ENCODE peak calls at places on chromosomes 16 and 17, in five cellular contexts. W is NCI-H1930, U is T47D, Q is astrocyte of the cerebellum, K is HTR-8/SVneo. C is an unnamed sample.

GRCh38 chr16:15996432-15997109 is 47.2 kb downstream of the ABCC1 start:
- DNase-seq in U (no peak), Q (peak), K (peak), W (no peak), C (no peak)

GRCh38 chr17:2122641-2123302 is 67.9 kb downstream of the HIC1 start:
- DNase-seq in U (no peak), K (no peak), W (no peak), Q (peak), C (peak)

GRCh38 chr17:41907633-41908539 is 10.9 kb downstream of the ACLY start:
- DNase-seq in K (no peak), W (no peak), U (no peak), Q (no peak), C (no peak)

GRCh38 chr16:3487521-3488410 is 7.5 kb downstream of the C16orf90 start:
- DNase-seq in U (peak), Q (no peak), W (no peak), K (no peak), C (no peak)

GRCh38 chr17:35448214-35448898 is at the start of gene SLFN13:
- DNase-seq in K (peak), W (peak), U (peak), Q (peak), C (no peak)

GRCh38 chr17:28216528-28216927 is 102.5 kb upstream of the TMEM97 start:
- DNase-seq in U (no peak), W (no peak), Q (no peak), K (no peak), C (no peak)

GRCh38 chr16:89315791-89316581 is 98.5 kb downstream of the ZNF778 start:
- DNase-seq in W (no peak), K (peak), U (no peak), Q (peak), C (peak)

GRCh38 chr17:34926661-34927060 is 34.6 kb downstream of the CCT6B start:
- DNase-seq in W (no peak), K (no peak), U (no peak), Q (no peak), C (no peak)

GRCh38 chr17:1535737-1536136 is 19.3 kb upstream of the INPP5K start:
- DNase-seq in Q (no peak), U (no peak), K (no peak), W (no peak), C (no peak)

GRCh38 chr16:54282202-54282922 is 4.2 kb downstream of the IRX3 start:
- DNase-seq in Q (peak), W (no peak), K (peak), U (peak), C (no peak)

GRCh38 chr17:50710025-50710424 is 2.3 kb upstream of the ANKRD40 start:
- DNase-seq in W (no peak), K (no peak), U (no peak), Q (no peak), C (no peak)

GRCh38 chr17:16512011-16512410 is 20.0 kb upstream of the LRRC75A start:
- DNase-seq in Q (no peak), K (no peak), W (no peak), U (no peak), C (no peak)

GRCh38 chr17:5422505-5422904 is 2.5 kb downstream of the RPAIN start:
- DNase-seq in W (no peak), K (peak), U (no peak), Q (no peak), C (no peak)

GRCh38 chr17:79913451-79913850 is 74.2 kb upstream of the CBX4 start:
- DNase-seq in U (no peak), W (no peak), K (no peak), Q (no peak), C (no peak)

GRCh38 chr17:38556234-38556633 is 49.5 kb downstream of the SRCIN1 start:
- DNase-seq in Q (no peak), U (no peak), W (no peak), K (no peak), C (peak)

GRCh38 chr17:73625975-73626706 is 18.1 kb downstream of the SDK2 start:
- DNase-seq in K (no peak), U (peak), Q (no peak), W (no peak), C (peak)

GRCh38 chr16:57802635-57803412 is 533 bp upstream of the KIFC3 start:
- DNase-seq in U (no peak), K (no peak), W (no peak), Q (no peak), C (no peak)

GRCh38 chr16:49116873-49117272 is 164.8 kb downstream of the CBLN1 start:
- DNase-seq in U (no peak), W (no peak), K (no peak), Q (no peak), C (peak)

GRCh38 chr17:28948873-28949184 is 2.5 kb downstream of the PHF12 start:
- DNase-seq in K (no peak), W (no peak), U (no peak), Q (no peak), C (no peak)

GRCh38 chr16:23699100-23699499 is 13.9 kb downstream of the ERN2 start:
- DNase-seq in Q (no peak), W (no peak), U (peak), K (no peak), C (peak)

GRCh38 chr17:36611345-36612072 is 10.1 kb downstream of the MRM1 start:
- DNase-seq in Q (no peak), U (no peak), W (no peak), K (no peak), C (peak)

GRCh38 chr16:81938331-81939163 is 72.7 kb downstream of the SDR42E1 start:
- DNase-seq in K (no peak), Q (no peak), U (no peak), W (no peak), C (no peak)

GRCh38 chr17:46160169-46160568 is 33.1 kb downstream of the KANSL1 start:
- DNase-seq in Q (no peak), W (no peak), U (no peak), K (no peak), C (no peak)

GRCh38 chr16:87705780-87706277 is 60.0 kb downstream of the KLHDC4 start:
- DNase-seq in Q (no peak), W (no peak), K (no peak), U (no peak), C (no peak)

GRCh38 chr16:19517424-19518089 is 4.3 kb downstream of the GDE1 start:
- DNase-seq in Q (peak), K (no peak), U (peak), W (no peak), C (peak)